ENCODE peak calls at places on chromosomes 2 and 18, in four cellular contexts. F is naive thymus-derived CD8-positive, alpha-beta T cell; H is occipital lobe; K is lower leg skin. R is an unnamed sample.

GRCh38 chr2:170715932-170716777 is 1.0 kb downstream of the SP5 start:
- DNase-seq in F (no peak), H (no peak), K (no peak), R (peak; percentile 72)

GRCh38 chr2:201984800-201985525 is 48.7 kb upstream of the FZD7 start:
- DNase-seq in F (no peak), H (peak; percentile 78), K (peak; percentile 88), R (no peak)

GRCh38 chr2:42998721-42999120 is 206.3 kb upstream of the HAAO start:
- DNase-seq in F (no peak), H (no peak), K (peak; percentile 60), R (no peak)

GRCh38 chr2:159080641-159081040 is 112.2 kb downstream of the TANC1 start:
- DNase-seq in F (no peak), H (no peak), K (no peak), R (no peak)

GRCh38 chr2:120761911-120762310 is 26.2 kb downstream of the GLI2 start:
- DNase-seq in F (peak; percentile 31), H (no peak), K (peak; percentile 71), R (no peak)

GRCh38 chr2:166375736-166376487 is at the start of gene SCN9A:
- DNase-seq in F (peak; percentile 59), H (peak; percentile 61), K (peak; percentile 92), R (no peak)

GRCh38 chr2:30178618-30179404 is 32.0 kb downstream of the YPEL5 start:
- DNase-seq in F (no peak), H (peak; percentile 76), K (peak; percentile 90), R (peak; percentile 93)

GRCh38 chr18:30682667-30683066 is 359.9 kb downstream of the DSC3 start:
- DNase-seq in F (no peak), H (no peak), K (no peak), R (no peak)

GRCh38 chr18:23619388-23619873 is 33.1 kb upstream of the NPC1 start:
- DNase-seq in F (no peak), H (peak; percentile 17), K (no peak), R (no peak)

GRCh38 chr2:41932241-41933034 is 115.4 kb upstream of the PKDCC start:
- DNase-seq in F (no peak), H (no peak), K (peak; percentile 91), R (peak; percentile 93)

GRCh38 chr18:22277758-22278157 is 108.4 kb downstream of the GATA6 start:
- DNase-seq in F (no peak), H (no peak), K (no peak), R (no peak)

GRCh38 chr2:9300829-9301453 is 94.3 kb downstream of the ASAP2 start:
- DNase-seq in F (no peak), H (no peak), K (peak; percentile 34), R (no peak)

GRCh38 chr18:73752965-73753364 is 394.7 kb downstream of the FBXO15 start:
- DNase-seq in F (no peak), H (no peak), K (no peak), R (no peak)

GRCh38 chr18:26656944-26657536 is 108.7 kb upstream of the KCTD1 start:
- DNase-seq in F (no peak), H (peak; percentile 55), K (peak; percentile 91), R (no peak)

GRCh38 chr2:25337276-25337675 is 4.4 kb downstream of the DNMT3A start:
- DNase-seq in F (no peak), H (no peak), K (no peak), R (no peak)

GRCh38 chr2:31739156-31739555 is 158.4 kb upstream of the SRD5A2 start:
- DNase-seq in F (no peak), H (no peak), K (no peak), R (no peak)

R was measured in esophagus muscularis mucosa.